ENCODE peak calls at places on chromosomes 7 and 10, in nine cellular contexts. D is Calu3, H is sigmoid colon, B is HL-60, K is hepatocyte, W is H9, O is left ventricle myocardium inferior, I is HT-29, L is mesothelial cell of epicardium. S is an unnamed sample.
A peak's percentile ranks its signal among the peaks of the same experiment; 100 is the strongest.

GRCh38 chr7:37908221-37908788 is 8.3 kb downstream of the SFRP4 start:
- DNase-seq in B (no peak), D (no peak), I (no peak), H (no peak), W (no peak), L (no peak), K (no peak), O (no peak), S (no peak)

GRCh38 chr10:58823983-58824382 is 311.3 kb downstream of the BICC1 start:
- DNase-seq in O (no peak), L (no peak), H (no peak), D (no peak), B (no peak), I (no peak), W (no peak), K (no peak), S (no peak)

GRCh38 chr7:96310106-96310505 is 11.8 kb downstream of the SLC25A13 start:
- DNase-seq in K (no peak), D (no peak), B (no peak), H (no peak), W (no peak), O (no peak), L (no peak), I (no peak), S (no peak)

GRCh38 chr10:72505435-72505834 is 120.4 kb downstream of the MICU1 start:
- DNase-seq in I (no peak), O (no peak), H (no peak), B (no peak), L (no peak), W (no peak), K (no peak), D (no peak), S (no peak)

GRCh38 chr7:12481722-12482121 is 78.1 kb upstream of the VWDE start:
- DNase-seq in L (no peak), D (no peak), K (no peak), I (no peak), O (no peak), W (no peak), B (no peak), H (no peak), S (no peak)

GRCh38 chr7:14821757-14822480 is 80.6 kb downstream of the DGKB start:
- DNase-seq in D (no peak), L (no peak), W (no peak), B (no peak), K (no peak), I (no peak), H (no peak), O (no peak), S (no peak)

GRCh38 chr10:118045842-118046490 is 775 bp downstream of the RAB11FIP2 start:
- DNase-seq in L (peak; percentile 51), K (peak; percentile 35), H (peak; percentile 77), D (peak; percentile 21), O (no peak), B (peak; percentile 40), I (peak; percentile 30), W (no peak), S (peak; percentile 15)

GRCh38 chr10:132294561-132295320 is 13.0 kb downstream of the STK32C start:
- DNase-seq in W (peak; percentile 67), D (no peak), L (no peak), K (no peak), I (no peak), H (peak; percentile 27), B (no peak), O (peak; percentile 5), S (no peak)

GRCh38 chr7:114569160-114569559 is 154.5 kb downstream of the FOXP2 start:
- DNase-seq in O (no peak), K (no peak), W (no peak), I (no peak), H (no peak), L (no peak), D (no peak), B (no peak), S (no peak)

GRCh38 chr10:132098539-132099421 is 33.0 kb downstream of the JAKMIP3 start:
- DNase-seq in L (peak; percentile 24), O (no peak), W (peak; percentile 24), H (no peak), I (no peak), D (no peak), B (no peak), K (peak; percentile 56), S (peak; percentile 4)

GRCh38 chr7:2803755-2804154 is 40.4 kb downstream of the GNA12 start:
- DNase-seq in B (no peak), L (no peak), W (no peak), H (peak; percentile 59), K (no peak), O (no peak), I (no peak), D (no peak), S (no peak)

GRCh38 chr10:23343591-23344225 is 889 bp downstream of the C10orf67 start:
- DNase-seq in B (no peak), D (peak; percentile 81), H (peak; percentile 75), O (peak; percentile 70), K (peak; percentile 77), I (no peak), L (peak; percentile 69), W (peak; percentile 77), S (no peak)

GRCh38 chr10:34931216-34931615 is 116.1 kb upstream of the PARD3 start:
- DNase-seq in W (no peak), K (no peak), O (no peak), H (no peak), B (no peak), L (no peak), D (no peak), I (no peak), S (no peak)

GRCh38 chr10:80501913-80502521 is 35.7 kb upstream of the SH2D4B start:
- DNase-seq in L (no peak), I (no peak), O (no peak), W (no peak), D (no peak), H (no peak), K (no peak), B (no peak), S (no peak)

GRCh38 chr10:70084189-70084588 is 31.5 kb downstream of the MACROH2A2 start:
- DNase-seq in B (no peak), O (no peak), I (peak; percentile 38), D (no peak), K (no peak), W (no peak), L (no peak), H (no peak), S (peak; percentile 32)

GRCh38 chr10:129972145-129972965 is 8.3 kb upstream of the EBF3 start:
- DNase-seq in O (no peak), W (no peak), L (no peak), K (peak; percentile 38), D (no peak), H (peak; percentile 63), B (no peak), I (no peak), S (no peak)

GRCh38 chr7:131800008-131800407 is 243.6 kb upstream of the PODXL start:
- DNase-seq in O (no peak), H (no peak), B (no peak), D (no peak), L (no peak), K (no peak), I (no peak), W (no peak), S (no peak)

GRCh38 chr7:77752016-77752415 is 46.2 kb downstream of the TMEM60 start:
- DNase-seq in O (no peak), H (no peak), W (no peak), D (no peak), K (no peak), I (no peak), B (peak; percentile 91), L (no peak), S (no peak)

GRCh38 chr7:55246181-55246580 is 119.0 kb upstream of the LANCL2 start:
- DNase-seq in O (no peak), L (no peak), D (no peak), B (no peak), I (no peak), H (no peak), K (no peak), W (no peak), S (no peak)

GRCh38 chr10:58397830-58398229 is 12.6 kb downstream of the TFAM start:
- DNase-seq in D (no peak), W (no peak), L (no peak), B (no peak), I (no peak), K (no peak), O (no peak), H (no peak), S (no peak)

GRCh38 chr7:99497771-99498545 is 2.1 kb downstream of the ZNF394 start:
- DNase-seq in L (no peak), H (peak; percentile 10), K (no peak), W (no peak), I (no peak), O (no peak), B (no peak), D (no peak), S (no peak)

GRCh38 chr10:63707254-63707910 is 186.2 kb downstream of the REEP3 start:
- DNase-seq in L (no peak), I (peak; percentile 69), D (peak; percentile 61), B (no peak), K (peak; percentile 67), W (no peak), H (no peak), O (no peak), S (peak; percentile 12)

GRCh38 chr7:130953193-130953592 is 219.2 kb upstream of the KLF14 start:
- DNase-seq in O (no peak), D (no peak), H (no peak), L (no peak), B (no peak), W (no peak), K (no peak), I (no peak), S (no peak)

GRCh38 chr7:150357277-150357676 is 11.3 kb upstream of the REPIN1 start:
- DNase-seq in O (no peak), D (no peak), K (no peak), L (no peak), W (no peak), B (peak; percentile 68), H (peak; percentile 51), I (no peak), S (no peak)

GRCh38 chr10:35758086-35758485 is 116.0 kb upstream of the FZD8 start:
- DNase-seq in O (peak; percentile 56), H (no peak), D (no peak), B (no peak), W (no peak), K (no peak), I (no peak), L (no peak), S (no peak)

GRCh38 chr10:87931836-87932230 is 68.4 kb downstream of the PTEN start:
- DNase-seq in W (no peak), I (no peak), O (no peak), L (no peak), K (no peak), D (no peak), H (no peak), B (no peak), S (no peak)

GRCh38 chr10:81026597-81026996 is 488.9 kb downstream of the SH2D4B start:
- DNase-seq in H (no peak), B (no peak), K (no peak), I (no peak), L (no peak), O (no peak), D (no peak), W (no peak), S (no peak)

GRCh38 chr10:58743466-58744115 is 230.9 kb downstream of the BICC1 start:
- DNase-seq in K (peak; percentile 45), L (no peak), B (no peak), H (no peak), O (no peak), D (no peak), I (no peak), W (no peak), S (no peak)